ENCODE peak calls at places on chromosomes 4 and X, in five cellular contexts. O is spleen, R is gastrocnemius medialis, Q is fibroblast of lung, C is esophagus squamous epithelium. I is an unnamed sample. For H3K36me3, the result is how much of the 10 kb centered on the place peaks cover.

GRCh38 chr4:67101612-67102011 is 443.7 kb downstream of the CENPC start:
- DNase-seq in O (no peak), R (no peak), Q (no peak), C (no peak), I (no peak)

GRCh38 chr4:147530153-147530552 is 49.3 kb downstream of the EDNRA start:
- DNase-seq in O (no peak), R (no peak), Q (no peak), C (no peak), I (no peak)

GRCh38 chr4:1718095-1718850 is 2.9 kb downstream of the TMEM129 start:
- DNase-seq in O (peak), R (no peak), Q (no peak), C (no peak), I (no peak)

GRCh38 chr4:88040707-88041106 is 33.3 kb downstream of the PKD2 start:
- DNase-seq in O (no peak), R (no peak), Q (no peak), C (no peak), I (no peak)

GRCh38 chr4:168923526-168924194 is 86.4 kb downstream of the CBR4 start:
- DNase-seq in O (no peak), R (peak), Q (peak), C (no peak), I (no peak)

GRCh38 chrX:118495958-118496762 is 545 bp downstream of the DOCK11 start:
- DNase-seq in O (peak), R (peak), Q (peak), C (peak), I (peak)

GRCh38 chrX:11757729-11758399 is at the start of gene MSL3:
- DNase-seq in O (peak), R (peak), Q (peak), C (no peak), I (peak)

GRCh38 chrX:32408389-32408788 is 803.0 kb downstream of the DMD start:
- DNase-seq in O (no peak), R (no peak), Q (no peak), C (no peak), I (no peak)

GRCh38 chr4:121726642-121727268 is 30.0 kb upstream of the ANXA5 start:
- DNase-seq in O (no peak), R (no peak), Q (peak), C (no peak), I (no peak)

GRCh38 chr4:54322817-54323417 is 93.8 kb downstream of the PDGFRA start:
- DNase-seq in O (no peak), R (peak), Q (peak), C (no peak), I (peak)

GRCh38 chr4:128528793-128529553 is 241.4 kb upstream of the PGRMC2 start:
- DNase-seq in O (no peak), R (peak), Q (peak), C (no peak), I (peak)

GRCh38 chr4:174365018-174365587 is 81.4 kb downstream of the CEP44 start:
- DNase-seq in O (no peak), R (no peak), Q (peak), C (no peak), I (no peak)

GRCh38 chr4:133146574-133147198 is 2.4 kb upstream of the PCDH10 start:
- DNase-seq in O (peak), R (no peak), Q (peak), C (no peak), I (no peak)

GRCh38 chr4:179941911-179942310 is 2301.3 kb upstream of the TENM3 start:
- DNase-seq in O (no peak), R (no peak), Q (peak), C (no peak), I (no peak)

GRCh38 chrX:102712216-102712966 is at the start of gene GPRASP2:
- DNase-seq in O (peak), R (no peak), Q (peak), C (no peak), I (no peak)

GRCh38 chr4:145497199-145498149 is 15.8 kb downstream of the SMAD1 start:
- DNase-seq in O (no peak), R (no peak), Q (no peak), C (no peak), I (no peak)

GRCh38 chrX:64229145-64229544 is 1.3 kb downstream of the ASB12 start:
- DNase-seq in O (no peak), R (no peak), Q (no peak), C (no peak), I (no peak)

GRCh38 chr4:183348706-183349659 is 26.8 kb upstream of the CLDN24 start:
- DNase-seq in O (peak), R (no peak), Q (peak), C (no peak), I (no peak)

GRCh38 chrX:13732246-13733067 is 2.0 kb downstream of the TRAPPC2 start:
- DNase-seq in O (no peak), R (no peak), Q (peak), C (no peak), I (no peak)

GRCh38 chr4:187598246-187598645 is 397.3 kb upstream of the ZFP42 start:
- DNase-seq in O (no peak), R (no peak), Q (peak), C (no peak), I (no peak)

GRCh38 chr4:10343656-10344055 is 113.6 kb downstream of the ZNF518B start:
- DNase-seq in O (no peak), R (no peak), Q (no peak), C (no peak), I (no peak)

GRCh38 chrX:124023838-124024238 is 62.3 kb downstream of the STAG2 start:
- DNase-seq in O (no peak), R (no peak), Q (peak), C (no peak), I (no peak)

GRCh38 chr4:86942185-86942666 is 7.4 kb downstream of the AFF1 start:
- DNase-seq in O (no peak), R (no peak), Q (peak), C (no peak), I (no peak)

GRCh38 chr4:149345424-149345823 is 470.2 kb downstream of the IQCM start:
- DNase-seq in O (no peak), R (no peak), Q (no peak), C (no peak), I (no peak)

GRCh38 chr4:45662996-45663395 is 460.9 kb downstream of the GABRG1 start:
- DNase-seq in O (no peak), R (no peak), Q (peak), C (no peak), I (no peak)

GRCh38 chr4:117957570-117957969 is 76.7 kb upstream of the NDST3 start:
- DNase-seq in O (no peak), R (no peak), Q (no peak), C (no peak), I (no peak)

GRCh38 chr4:14177987-14178386 is 550.5 kb upstream of the BOD1L1 start:
- DNase-seq in O (no peak), R (no peak), Q (no peak), C (no peak), I (no peak)

GRCh38 chr4:165692082-165692481 is 181.0 kb upstream of the TLL1 start:
- DNase-seq in O (no peak), R (no peak), Q (peak), C (no peak), I (no peak)

GRCh38 chr4:76779740-76780459 is 118.0 kb downstream of the SOWAHB start:
- DNase-seq in O (no peak), R (no peak), Q (peak), C (no peak), I (no peak)

GRCh38 chrX:118315529-118315928 is 30.4 kb upstream of the WDR44 start:
- DNase-seq in O (no peak), R (no peak), Q (no peak), C (no peak), I (no peak)

GRCh38 chrX:68072016-68072415 is 361.3 kb downstream of the OPHN1 start:
- DNase-seq in O (no peak), R (no peak), Q (peak), C (no peak), I (no peak)

GRCh38 chrX:40543661-40544328 is 37.0 kb upstream of the ATP6AP2 start:
- DNase-seq in O (no peak), R (no peak), Q (peak), C (no peak), I (no peak)

GRCh38 chr4:101730291-101731117 is 60.0 kb upstream of the BANK1 start:
- DNase-seq in O (peak), R (peak), Q (peak), C (no peak), I (no peak)

GRCh38 chr4:7206856-7207567 is 14.7 kb downstream of the SORCS2 start:
- DNase-seq in O (no peak), R (peak), Q (peak), C (no peak), I (peak)

DNA sequence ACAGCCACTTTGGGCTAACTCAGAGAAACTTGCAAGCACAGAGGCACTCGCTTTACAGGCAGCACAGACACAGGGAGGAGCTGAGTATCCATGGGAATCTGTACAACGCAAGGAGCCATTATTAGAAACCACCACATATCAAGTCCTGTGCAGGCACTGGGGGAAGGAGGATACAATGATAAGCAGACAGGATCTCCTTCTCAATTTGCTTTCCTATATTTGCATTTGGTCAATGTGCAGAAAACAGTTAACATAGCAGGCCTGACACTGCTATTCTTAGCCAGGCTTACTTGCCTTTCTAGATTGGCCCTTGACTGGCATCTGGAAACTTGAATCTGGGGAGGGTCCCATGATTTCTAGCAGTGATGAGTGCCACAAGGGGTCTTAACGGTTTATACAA is 65.8 kb downstream of the TEC start:
- DNase-seq in O (no peak), R (no peak), Q (no peak), C (no peak), I (no peak)
- TF ChIP-seq CTCF in O (no peak), R (no peak), Q (no peak), C (no peak), I (no peak)

DNA sequence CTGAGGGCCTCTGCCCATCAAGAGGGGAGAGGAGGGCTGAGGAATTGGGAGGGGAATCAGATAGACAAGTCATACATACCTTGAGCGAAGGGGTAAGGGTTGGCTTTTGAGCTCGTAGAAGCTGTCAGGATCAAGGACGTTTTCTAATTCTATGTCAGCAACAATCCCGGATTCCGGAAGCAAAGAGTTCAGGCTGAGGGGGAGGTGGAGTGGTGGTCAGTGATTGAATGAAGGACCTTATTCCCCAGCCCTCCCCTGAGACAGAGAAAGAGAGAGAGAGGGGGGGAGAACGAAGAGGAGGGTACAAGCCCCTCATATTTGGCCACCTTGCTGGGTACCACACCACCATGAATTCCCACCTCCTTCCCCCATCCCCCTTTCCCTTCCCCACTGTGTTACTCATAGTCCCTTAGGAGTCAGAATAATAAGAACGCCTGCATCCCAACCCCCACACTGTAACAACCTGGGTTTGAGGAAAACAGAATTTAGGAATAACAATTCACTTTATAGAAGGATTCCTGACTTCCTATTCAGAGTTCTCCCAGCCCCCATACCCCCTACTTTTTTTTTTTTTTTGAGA is 2.7 kb downstream of the TFE3 start:
- DNase-seq in O (no peak), R (no peak), Q (peak), C (no peak), I (no peak)
- H3K4me3 ChIP-seq in O (peak), R (peak), Q (peak), C (peak), I (peak)

DNA sequence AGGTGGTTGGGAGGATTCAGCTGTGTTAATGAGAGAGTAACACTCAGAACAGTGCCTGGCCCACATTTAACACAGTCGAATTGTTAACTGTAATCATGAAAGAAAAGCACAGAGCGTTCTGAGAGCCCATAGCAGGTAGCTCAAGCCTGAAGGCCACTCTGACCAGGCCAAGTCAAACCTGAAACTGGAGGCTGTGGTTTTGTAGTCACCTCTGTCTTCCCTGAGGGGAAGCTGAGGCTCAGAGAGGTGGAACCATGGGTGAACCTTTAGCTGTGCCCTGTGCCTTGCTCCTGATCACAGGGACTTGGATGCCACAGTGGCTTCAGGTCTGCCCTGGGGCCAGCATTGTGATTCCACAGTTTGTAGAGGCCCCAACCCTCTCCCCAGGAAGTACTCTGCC is 16.6 kb upstream of the UBA1 start:
- DNase-seq in O (peak), R (no peak), Q (no peak), C (no peak), I (peak)
- H3K36me3 ChIP-seq in O (half or more), R (under half), Q (under half), C (under half), I (half or more)

GRCh38 chr4:89640620-89641366 is 196.2 kb downstream of the SNCA start:
- DNase-seq in O (no peak), R (no peak), Q (peak), C (no peak), I (no peak)
- TF ChIP-seq CTCF in O (no peak), R (no peak), Q (peak), C (no peak), I (no peak)

GRCh38 chr4:26467724-26468123 is 22.6 kb downstream of the CCKAR start:
- DNase-seq in O (no peak), R (no peak), Q (no peak), C (no peak), I (no peak)
- H3K4me3 ChIP-seq in O (no peak), R (no peak), Q (no peak), C (no peak), I (no peak)

I was measured in ascending aorta.